ENCODE peak calls at places on chromosomes 4 and X, in five cellular contexts. One of them, this sample, is unnamed.

GRCh38 chr4:146981651-146982050 is 36.0 kb upstream of the TTC29 start:
- DNase-seq in AG20443: peak; percentile 22
- DNase-seq in RWPE1: no peak
- DNase-seq in bronchial epithelial cell: no peak
- DNase-seq in kidney tubule cell: no peak
- DNase-seq in this sample: no peak

GRCh38 chrX:93422693-93423092 is 250.7 kb downstream of the NAP1L3 start:
- DNase-seq in AG20443: no peak
- DNase-seq in RWPE1: peak; percentile 1
- DNase-seq in bronchial epithelial cell: peak; percentile 4
- DNase-seq in kidney tubule cell: peak; percentile 42
- DNase-seq in this sample: no peak

GRCh38 chrX:45479196-45479834 is 278.6 kb upstream of the DIPK2B start:
- DNase-seq in AG20443: peak; percentile 48
- DNase-seq in RWPE1: peak; percentile 55
- DNase-seq in bronchial epithelial cell: peak; percentile 86
- DNase-seq in kidney tubule cell: peak; percentile 89
- DNase-seq in this sample: no peak

GRCh38 chr4:159476886-159477285 is 374.0 kb downstream of the RAPGEF2 start:
- DNase-seq in AG20443: no peak
- DNase-seq in RWPE1: no peak
- DNase-seq in bronchial epithelial cell: no peak
- DNase-seq in kidney tubule cell: no peak
- DNase-seq in this sample: no peak

GRCh38 chrX:2547746-2548145 is 47.0 kb upstream of the DHRSX start:
- DNase-seq in AG20443: no peak
- DNase-seq in RWPE1: no peak
- DNase-seq in bronchial epithelial cell: no peak
- DNase-seq in kidney tubule cell: no peak
- DNase-seq in this sample: no peak

GRCh38 chr4:40733752-40734151 is 16.0 kb upstream of the NSUN7 start:
- DNase-seq in AG20443: no peak
- DNase-seq in RWPE1: no peak
- DNase-seq in bronchial epithelial cell: no peak
- DNase-seq in kidney tubule cell: no peak
- DNase-seq in this sample: no peak

GRCh38 chr4:70863099-70863790 is 23.6 kb upstream of the GRSF1 start:
- DNase-seq in AG20443: peak; percentile 12
- DNase-seq in RWPE1: no peak
- DNase-seq in bronchial epithelial cell: peak; percentile 43
- DNase-seq in kidney tubule cell: no peak
- DNase-seq in this sample: no peak

GRCh38 chr4:186764457-186764856 is 40.8 kb upstream of the FAT1 start:
- DNase-seq in AG20443: no peak
- DNase-seq in RWPE1: no peak
- DNase-seq in bronchial epithelial cell: no peak
- DNase-seq in kidney tubule cell: no peak
- DNase-seq in this sample: no peak

GRCh38 chr4:95165926-95166524 is 382.7 kb downstream of the UNC5C start:
- DNase-seq in AG20443: peak; percentile 66
- DNase-seq in RWPE1: peak; percentile 48
- DNase-seq in bronchial epithelial cell: peak; percentile 63
- DNase-seq in kidney tubule cell: peak; percentile 75
- DNase-seq in this sample: no peak

GRCh38 chr4:76374744-76375143 is 46.2 kb downstream of the CCDC158 start:
- DNase-seq in AG20443: no peak
- DNase-seq in RWPE1: no peak
- DNase-seq in bronchial epithelial cell: peak; percentile 3
- DNase-seq in kidney tubule cell: no peak
- DNase-seq in this sample: no peak

GRCh38 chr4:7938513-7939376 is 916 bp downstream of the AFAP1 start:
- DNase-seq in AG20443: peak; percentile 54
- DNase-seq in RWPE1: peak; percentile 34
- DNase-seq in bronchial epithelial cell: peak; percentile 20
- DNase-seq in kidney tubule cell: peak; percentile 36
- DNase-seq in this sample: no peak

GRCh38 chrX:153469811-153470410 is 465 bp downstream of the HAUS7 start:
- DNase-seq in AG20443: peak; percentile 42
- DNase-seq in RWPE1: no peak
- DNase-seq in bronchial epithelial cell: peak; percentile 8
- DNase-seq in kidney tubule cell: peak; percentile 33
- DNase-seq in this sample: no peak

GRCh38 chrX:105972690-105973386 is 65.7 kb downstream of the SERPINA7 start:
- DNase-seq in AG20443: no peak
- DNase-seq in RWPE1: no peak
- DNase-seq in bronchial epithelial cell: no peak
- DNase-seq in kidney tubule cell: peak; percentile 19
- DNase-seq in this sample: no peak

GRCh38 chrX:21800344-21800770 is 39.1 kb upstream of the MBTPS2 start:
- DNase-seq in AG20443: no peak
- DNase-seq in RWPE1: no peak
- DNase-seq in bronchial epithelial cell: peak; percentile 9
- DNase-seq in kidney tubule cell: peak; percentile 20
- DNase-seq in this sample: no peak

GRCh38 chr4:54004463-54004862 is 59.9 kb downstream of the CHIC2 start:
- DNase-seq in AG20443: no peak
- DNase-seq in RWPE1: no peak
- DNase-seq in bronchial epithelial cell: no peak
- DNase-seq in kidney tubule cell: no peak
- DNase-seq in this sample: no peak

GRCh38 chr4:105895609-105896460 is 564 bp downstream of the NPNT start:
- DNase-seq in AG20443: peak; percentile 33
- DNase-seq in RWPE1: peak; percentile 37
- DNase-seq in bronchial epithelial cell: peak; percentile 49
- DNase-seq in kidney tubule cell: peak; percentile 62
- DNase-seq in this sample: no peak

GRCh38 chrX:74521961-74522833 is 92.2 kb downstream of the RLIM start:
- DNase-seq in AG20443: peak; percentile 27
- DNase-seq in RWPE1: no peak
- DNase-seq in bronchial epithelial cell: no peak
- DNase-seq in kidney tubule cell: peak; percentile 11
- DNase-seq in this sample: no peak

GRCh38 chr4:31328921-31329320 is 608.8 kb downstream of the PCDH7 start:
- DNase-seq in AG20443: no peak
- DNase-seq in RWPE1: no peak
- DNase-seq in bronchial epithelial cell: no peak
- DNase-seq in kidney tubule cell: no peak
- DNase-seq in this sample: no peak

GRCh38 chrX:96425204-96425603 is 259.4 kb upstream of the DIAPH2 start:
- DNase-seq in AG20443: no peak
- DNase-seq in RWPE1: no peak
- DNase-seq in bronchial epithelial cell: no peak
- DNase-seq in kidney tubule cell: no peak
- DNase-seq in this sample: no peak

GRCh38 chrX:19678941-19679340 is 163.6 kb upstream of the MAP3K15 start:
- DNase-seq in AG20443: no peak
- DNase-seq in RWPE1: no peak
- DNase-seq in bronchial epithelial cell: peak; percentile 78
- DNase-seq in kidney tubule cell: peak; percentile 43
- DNase-seq in this sample: no peak

GRCh38 chr4:78432896-78433295 is 118.7 kb upstream of the ANXA3 start:
- DNase-seq in AG20443: peak; percentile 81
- DNase-seq in RWPE1: no peak
- DNase-seq in bronchial epithelial cell: peak; percentile 60
- DNase-seq in kidney tubule cell: peak; percentile 85
- DNase-seq in this sample: no peak

GRCh38 chr4:175380841-175381240 is 431.2 kb downstream of the GPM6A start:
- DNase-seq in AG20443: no peak
- DNase-seq in RWPE1: no peak
- DNase-seq in bronchial epithelial cell: no peak
- DNase-seq in kidney tubule cell: no peak
- DNase-seq in this sample: no peak

GRCh38 chrX:23804578-23804977 is 21.6 kb downstream of the SAT1 start:
- DNase-seq in AG20443: no peak
- DNase-seq in RWPE1: no peak
- DNase-seq in bronchial epithelial cell: no peak
- DNase-seq in kidney tubule cell: no peak
- DNase-seq in this sample: no peak

GRCh38 chr4:38194202-38194601 is 234.0 kb downstream of the PTTG2 start:
- DNase-seq in AG20443: no peak
- DNase-seq in RWPE1: no peak
- DNase-seq in bronchial epithelial cell: no peak
- DNase-seq in kidney tubule cell: no peak
- DNase-seq in this sample: no peak

GRCh38 chr4:99946346-99947189 is at the start of gene DNAJB14:
- DNase-seq in AG20443: peak; percentile 92
- DNase-seq in RWPE1: peak; percentile 57
- DNase-seq in bronchial epithelial cell: peak; percentile 60
- DNase-seq in kidney tubule cell: peak; percentile 88
- DNase-seq in this sample: peak; percentile 97

GRCh38 chrX:153771261-153771681 is 7.2 kb downstream of the PLXNB3 start:
- DNase-seq in AG20443: no peak
- DNase-seq in RWPE1: no peak
- DNase-seq in bronchial epithelial cell: no peak
- DNase-seq in kidney tubule cell: no peak
- DNase-seq in this sample: peak; percentile 75

GRCh38 chr4:3041192-3042142 is 32.9 kb downstream of the HTT-AS start:
- DNase-seq in AG20443: peak; percentile 84
- DNase-seq in RWPE1: no peak
- DNase-seq in bronchial epithelial cell: peak; percentile 21
- DNase-seq in kidney tubule cell: peak; percentile 77
- DNase-seq in this sample: peak; percentile 90

GRCh38 chrX:14398725-14399124 is 130.6 kb upstream of the GLRA2 start:
- DNase-seq in AG20443: peak; percentile 12
- DNase-seq in RWPE1: peak; percentile 47
- DNase-seq in bronchial epithelial cell: peak; percentile 94
- DNase-seq in kidney tubule cell: peak; percentile 86
- DNase-seq in this sample: no peak

GRCh38 chr4:3461515-3462291 is 1.4 kb upstream of the DOK7 start:
- DNase-seq in AG20443: no peak
- DNase-seq in RWPE1: peak; percentile 66
- DNase-seq in bronchial epithelial cell: peak; percentile 57
- DNase-seq in kidney tubule cell: peak; percentile 86
- DNase-seq in this sample: peak; percentile 73

GRCh38 chr4:84691170-84691691 is 108.3 kb downstream of the CDS1 start:
- DNase-seq in AG20443: peak; percentile 84
- DNase-seq in RWPE1: peak; percentile 96
- DNase-seq in bronchial epithelial cell: peak; percentile 96
- DNase-seq in kidney tubule cell: peak; percentile 79
- DNase-seq in this sample: no peak

GRCh38 chrX:108584617-108585211 is 145.1 kb downstream of the COL4A5 start:
- DNase-seq in AG20443: no peak
- DNase-seq in RWPE1: peak; percentile 1
- DNase-seq in bronchial epithelial cell: peak; percentile 14
- DNase-seq in kidney tubule cell: no peak
- DNase-seq in this sample: no peak

GRCh38 chr4:185305979-185306442 is 89.7 kb downstream of the LRP2BP start:
- DNase-seq in AG20443: peak; percentile 78
- DNase-seq in RWPE1: peak; percentile 78
- DNase-seq in bronchial epithelial cell: peak; percentile 98
- DNase-seq in kidney tubule cell: peak; percentile 99
- DNase-seq in this sample: no peak

This sample was measured in spleen.